ENCODE peak calls at places on chromosomes 2 and 18, in five cellular contexts. G is A549, U is keratinocyte, E is esophagus squamous epithelium, Z is IMR-90. K is an unnamed sample.

GRCh38 chr2:19837235-19837766 is 64.5 kb downstream of the TTC32 start:
- DNase-seq in G (no peak), U (no peak), E (no peak), Z (no peak), K (no peak)

GRCh38 chr2:146048141-146048540 is 1528.2 kb upstream of the ZEB2 start:
- DNase-seq in G (no peak), U (no peak), E (no peak), Z (no peak), K (no peak)

GRCh38 chr2:16179701-16180402 is 239.5 kb downstream of the MYCN start:
- DNase-seq in G (no peak), U (no peak), E (no peak), Z (no peak), K (no peak)

GRCh38 chr2:59826177-59826576 is 727.3 kb downstream of the BCL11A start:
- DNase-seq in G (no peak), U (no peak), E (no peak), Z (no peak), K (no peak)

GRCh38 chr2:194380011-194380410 is 1277.0 kb upstream of the SLC39A10 start:
- DNase-seq in G (no peak), U (no peak), E (no peak), Z (no peak), K (no peak)

GRCh38 chr2:241314181-241314932 is 1.1 kb downstream of the HDLBP start:
- DNase-seq in G (peak; percentile 23), U (no peak), E (no peak), Z (peak; percentile 57), K (no peak)

GRCh38 chr18:37019157-37019571 is 190.2 kb downstream of the KIAA1328 start:
- DNase-seq in G (no peak), U (peak; percentile 9), E (no peak), Z (peak; percentile 11), K (no peak)

GRCh38 chr2:50347355-50348044 is 684.4 kb downstream of the NRXN1 start:
- DNase-seq in G (no peak), U (no peak), E (no peak), Z (no peak), K (no peak)

GRCh38 chr2:112343827-112344585 is 68.6 kb downstream of the ZC3H6 start:
- DNase-seq in G (no peak), U (no peak), E (no peak), Z (peak; percentile 10), K (no peak)

GRCh38 chr2:120597595-120598193 is 138.0 kb upstream of the GLI2 start:
- DNase-seq in G (no peak), U (no peak), E (no peak), Z (no peak), K (no peak)

GRCh38 chr2:120596990-120597594 is 138.6 kb upstream of the GLI2 start:
- DNase-seq in G (no peak), U (no peak), E (no peak), Z (peak; percentile 56), K (no peak)

GRCh38 chr2:120595739-120596138 is 139.9 kb upstream of the GLI2 start:
- DNase-seq in G (no peak), U (no peak), E (no peak), Z (no peak), K (no peak)

GRCh38 chr2:120594856-120595685 is 140.6 kb upstream of the GLI2 start:
- DNase-seq in G (peak; percentile 10), U (peak; percentile 40), E (no peak), Z (no peak), K (no peak)

GRCh38 chr2:120596191-120596781 is 139.4 kb upstream of the GLI2 start:
- DNase-seq in G (no peak), U (no peak), E (no peak), Z (no peak), K (no peak)
- H3K4me3 ChIP-seq in G (no peak overlapping the region), U (no peak overlapping the region), E (no peak overlapping the region), Z (no peak overlapping the region), K (peak overlapping the region; percentile 11)

GRCh38 chr2:219997341-219997851 is 370.0 kb downstream of the SLC4A3 start:
- DNase-seq in G (no peak), U (peak; percentile 9), E (no peak), Z (peak; percentile 29), K (no peak)
- TF ChIP-seq CTCF in G (peak; percentile 21), U (peak; percentile 85), E (peak; percentile 40), Z (peak; percentile 49), K (peak; percentile 38)

GRCh38 chr2:95031726-95032116 is 6.2 kb downstream of the MAL start:
- DNase-seq in G (no peak), U (no peak), E (no peak), Z (no peak), K (no peak)
- H3K4me1 ChIP-seq in G (no peaks in the 10 kb centered on the region), U (no peaks in the 10 kb centered on the region), E (peaks cover 41% of the 10 kb centered on the region), Z (no peaks in the 10 kb centered on the region), K (no peaks in the 10 kb centered on the region)

GRCh38 chr2:64212346-64212745 is 68.1 kb upstream of the PELI1 start:
- DNase-seq in G (no peak), U (no peak), E (no peak), Z (peak; percentile 45), K (no peak)

GRCh38 chr2:64211471-64211870 is 67.3 kb upstream of the PELI1 start:
- DNase-seq in G (no peak), U (no peak), E (no peak), Z (no peak), K (no peak)

GRCh38 chr2:64214281-64215115 is 70.3 kb upstream of the PELI1 start:
- DNase-seq in G (no peak), U (no peak), E (no peak), Z (no peak), K (no peak)

GRCh38 chr2:64212801-64213321 is 68.6 kb upstream of the PELI1 start:
- DNase-seq in G (no peak), U (no peak), E (no peak), Z (peak; percentile 31), K (no peak)

GRCh38 chr2:64213607-64214275 is 69.5 kb upstream of the PELI1 start:
- DNase-seq in G (no peak), U (no peak), E (no peak), Z (no peak), K (no peak)
- H3K4me3 ChIP-seq in G (no peak overlapping the region), U (no peak overlapping the region), E (no peak overlapping the region), Z (no peak overlapping the region), K (no peak overlapping the region)

GRCh38 chr2:231708773-231709635 is 679 bp downstream of the PTMA start:
- DNase-seq in G (no peak), U (no peak), E (no peak), Z (peak; percentile 31), K (no peak)
- TF ChIP-seq CTCF in G (peak; percentile 16), U (no peak), E (peak; percentile 20), Z (peak; percentile 27), K (peak; percentile 7)

GRCh38 chr2:206431439-206431838 is 11.9 kb upstream of the ADAM23 start:
- DNase-seq in G (no peak), U (no peak), E (no peak), Z (no peak), K (no peak)

GRCh38 chr2:206432432-206433082 is 10.8 kb upstream of the ADAM23 start:
- DNase-seq in G (no peak), U (no peak), E (no peak), Z (no peak), K (no peak)

GRCh38 chr2:206435738-206436137 is 7.6 kb upstream of the ADAM23 start:
- DNase-seq in G (no peak), U (no peak), E (no peak), Z (no peak), K (no peak)

GRCh38 chr2:206433201-206433600 is 10.1 kb upstream of the ADAM23 start:
- DNase-seq in G (no peak), U (no peak), E (no peak), Z (no peak), K (no peak)

DNA sequence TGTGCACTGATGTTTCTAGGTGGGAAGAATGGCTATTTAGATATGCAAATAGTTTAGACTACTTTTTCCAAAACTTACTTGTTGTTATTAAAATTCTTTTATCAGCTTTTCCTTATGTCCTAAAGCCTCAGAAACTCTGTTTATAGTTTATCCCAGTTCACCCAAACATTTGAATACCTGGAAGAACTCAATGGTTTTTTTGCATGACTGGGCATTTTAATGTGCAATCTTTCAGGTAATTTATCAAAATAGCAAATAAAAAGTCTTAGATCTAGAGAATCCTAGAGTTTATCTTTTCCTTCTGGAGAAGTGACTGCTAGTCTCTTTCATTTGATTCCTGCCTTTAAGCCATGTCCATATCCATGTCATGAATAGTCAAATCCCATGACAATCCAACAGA is 9.6 kb upstream of the ADAM23 start:
- DNase-seq in G (no peak), U (no peak), E (no peak), Z (no peak), K (no peak)
- H3K4me1 ChIP-seq in G (no peaks in the 10 kb centered on the region), U (no peaks in the 10 kb centered on the region), E (no peaks in the 10 kb centered on the region), Z (no peaks in the 10 kb centered on the region), K (no peaks in the 10 kb centered on the region)

GRCh38 chr18:58669731-58670379 is 1.4 kb upstream of the MALT1 start:
- DNase-seq in G (peak; percentile 54), U (peak; percentile 66), E (no peak), Z (peak; percentile 68), K (no peak)
- H3K4me3 ChIP-seq in G (peak overlapping the region; percentile 90), U (peak overlapping the region; percentile 81), E (no peak overlapping the region), Z (no peak overlapping the region), K (no peak overlapping the region)

GRCh38 chr18:25832008-25832604 is 258.3 kb downstream of the SS18 start:
- DNase-seq in G (peak; percentile 17), U (no peak), E (no peak), Z (peak; percentile 61), K (no peak)
- TF ChIP-seq CTCF in G (peak; percentile 44), U (peak; percentile 82), E (peak; percentile 63), Z (peak; percentile 84), K (peak; percentile 38)

DNA sequence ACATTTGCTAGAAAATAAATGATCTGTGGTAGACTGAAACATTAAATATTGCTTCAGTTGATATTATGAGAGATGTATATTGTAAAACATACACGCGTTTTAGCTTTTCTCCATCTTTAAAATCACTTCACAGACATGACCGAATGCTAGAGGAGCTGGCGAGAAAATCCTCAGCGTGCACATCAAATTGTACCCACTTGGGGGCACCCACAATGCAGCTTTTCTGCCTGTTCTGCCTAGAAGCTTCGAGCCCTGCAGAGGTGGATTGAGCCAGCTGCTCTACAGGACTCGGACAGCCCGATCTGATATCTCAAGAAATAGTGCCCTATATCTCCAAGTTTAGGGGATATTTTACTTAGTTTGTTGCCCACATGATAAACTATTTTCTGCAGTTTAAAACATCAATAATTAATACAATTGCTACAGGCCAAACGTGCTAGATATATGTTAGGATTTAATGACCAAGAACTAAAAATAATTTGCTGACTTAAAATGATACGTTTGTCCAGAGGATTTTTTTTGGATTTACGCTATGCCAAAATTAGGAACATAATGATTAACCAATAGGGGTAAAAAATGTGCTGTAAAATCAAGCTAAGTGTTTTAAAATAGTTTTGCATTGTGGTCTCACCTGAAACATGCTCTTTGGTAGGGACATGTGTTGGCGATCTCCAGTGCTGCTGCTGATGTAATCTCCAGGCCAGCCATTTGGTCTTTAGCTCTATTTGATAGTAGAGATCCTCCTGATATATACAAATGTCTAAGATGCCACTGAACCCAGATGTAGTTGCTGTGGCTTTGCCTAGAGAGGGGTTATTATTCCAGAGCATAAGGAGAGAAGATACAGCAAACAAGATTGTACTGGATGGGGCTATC is 22.3 kb upstream of the ATP5MC3 start:
- DNase-seq in G (peak; percentile 21), U (no peak), E (no peak), Z (peak; percentile 47), K (no peak)
- H3K4me1 ChIP-seq in G (no peaks in the 10 kb centered on the region), U (no peaks in the 10 kb centered on the region), E (no peaks in the 10 kb centered on the region), Z (no peaks in the 10 kb centered on the region), K (no peaks in the 10 kb centered on the region)